ENCODE peak calls at places on chromosomes 1 and 21, in seven cellular contexts. One of them, this sample, is unnamed.

GRCh38 chr1:161076410-161076809 is 6.7 kb upstream of the ARHGAP30 start:
- DNase-seq in thoracic aorta: no peak
- DNase-seq in KG1: no peak
- DNase-seq in suprapubic skin: no peak
- DNase-seq in NCI-H1436: no peak
- DNase-seq in sciatic nerve: no peak
- DNase-seq in AG04450: no peak
- DNase-seq in this sample: no peak

GRCh38 chr1:220884109-220884980 is 5.1 kb downstream of the HLX start:
- DNase-seq in thoracic aorta: no peak
- DNase-seq in KG1: no peak
- DNase-seq in suprapubic skin: no peak
- DNase-seq in NCI-H1436: no peak
- DNase-seq in sciatic nerve: no peak
- DNase-seq in AG04450: no peak
- DNase-seq in this sample: no peak

GRCh38 chr1:211735208-211736170 is 60.1 kb upstream of the NEK2 start:
- DNase-seq in thoracic aorta: no peak
- DNase-seq in KG1: no peak
- DNase-seq in suprapubic skin: peak; percentile 62
- DNase-seq in NCI-H1436: no peak
- DNase-seq in sciatic nerve: peak; percentile 63
- DNase-seq in AG04450: peak; percentile 16
- DNase-seq in this sample: peak; percentile 56

GRCh38 chr1:39370602-39371001 is 120.8 kb upstream of the BMP8A start:
- DNase-seq in thoracic aorta: no peak
- DNase-seq in KG1: no peak
- DNase-seq in suprapubic skin: no peak
- DNase-seq in NCI-H1436: no peak
- DNase-seq in sciatic nerve: no peak
- DNase-seq in AG04450: no peak
- DNase-seq in this sample: no peak

GRCh38 chr1:223748773-223749733 is 36.7 kb downstream of the CAPN2 start:
- DNase-seq in thoracic aorta: no peak
- DNase-seq in KG1: peak; percentile 41
- DNase-seq in suprapubic skin: peak; percentile 75
- DNase-seq in NCI-H1436: no peak
- DNase-seq in sciatic nerve: peak; percentile 79
- DNase-seq in AG04450: no peak
- DNase-seq in this sample: no peak

GRCh38 chr1:107153033-107153432 is 12.2 kb downstream of the NTNG1 start:
- DNase-seq in thoracic aorta: no peak
- DNase-seq in KG1: no peak
- DNase-seq in suprapubic skin: no peak
- DNase-seq in NCI-H1436: no peak
- DNase-seq in sciatic nerve: no peak
- DNase-seq in AG04450: no peak
- DNase-seq in this sample: no peak

GRCh38 chr1:211625040-211625439 is 46.1 kb upstream of the SLC30A1 start:
- DNase-seq in thoracic aorta: no peak
- DNase-seq in KG1: no peak
- DNase-seq in suprapubic skin: no peak
- DNase-seq in NCI-H1436: no peak
- DNase-seq in sciatic nerve: no peak
- DNase-seq in AG04450: no peak
- DNase-seq in this sample: no peak

GRCh38 chr1:46735708-46736324 is 16.9 kb upstream of the EFCAB14 start:
- DNase-seq in thoracic aorta: no peak
- DNase-seq in KG1: peak; percentile 18
- DNase-seq in suprapubic skin: no peak
- DNase-seq in NCI-H1436: no peak
- DNase-seq in sciatic nerve: no peak
- DNase-seq in AG04450: peak; percentile 27
- DNase-seq in this sample: peak; percentile 26

GRCh38 chr1:154276797-154277196 is 4.4 kb downstream of the HAX1 start:
- DNase-seq in thoracic aorta: no peak
- DNase-seq in KG1: no peak
- DNase-seq in suprapubic skin: no peak
- DNase-seq in NCI-H1436: no peak
- DNase-seq in sciatic nerve: no peak
- DNase-seq in AG04450: no peak
- DNase-seq in this sample: no peak

GRCh38 chr1:211353562-211354212 is 27.1 kb downstream of the TRAF5 start:
- DNase-seq in thoracic aorta: no peak
- DNase-seq in KG1: no peak
- DNase-seq in suprapubic skin: no peak
- DNase-seq in NCI-H1436: no peak
- DNase-seq in sciatic nerve: no peak
- DNase-seq in AG04450: no peak
- DNase-seq in this sample: no peak

GRCh38 chr1:34358636-34359035 is 181.9 kb downstream of the C1orf94 start:
- DNase-seq in thoracic aorta: no peak
- DNase-seq in KG1: no peak
- DNase-seq in suprapubic skin: no peak
- DNase-seq in NCI-H1436: no peak
- DNase-seq in sciatic nerve: no peak
- DNase-seq in AG04450: no peak
- DNase-seq in this sample: no peak

GRCh38 chr1:59564192-59564891 is 250.4 kb upstream of the HOOK1 start:
- DNase-seq in thoracic aorta: no peak
- DNase-seq in KG1: no peak
- DNase-seq in suprapubic skin: no peak
- DNase-seq in NCI-H1436: no peak
- DNase-seq in sciatic nerve: no peak
- DNase-seq in AG04450: no peak
- DNase-seq in this sample: no peak

GRCh38 chr1:63635681-63636080 is 42.5 kb downstream of the PGM1 start:
- DNase-seq in thoracic aorta: no peak
- DNase-seq in KG1: no peak
- DNase-seq in suprapubic skin: no peak
- DNase-seq in NCI-H1436: no peak
- DNase-seq in sciatic nerve: no peak
- DNase-seq in AG04450: peak; percentile 10
- DNase-seq in this sample: no peak

GRCh38 chr1:70220015-70220414 is 1.2 kb upstream of the SRSF11 start:
- DNase-seq in thoracic aorta: no peak
- DNase-seq in KG1: peak; percentile 6
- DNase-seq in suprapubic skin: no peak
- DNase-seq in NCI-H1436: no peak
- DNase-seq in sciatic nerve: no peak
- DNase-seq in AG04450: no peak
- DNase-seq in this sample: no peak

GRCh38 chr1:214563881-214564280 is 12.5 kb upstream of the PTPN14 start:
- DNase-seq in thoracic aorta: no peak
- DNase-seq in KG1: no peak
- DNase-seq in suprapubic skin: no peak
- DNase-seq in NCI-H1436: no peak
- DNase-seq in sciatic nerve: no peak
- DNase-seq in AG04450: no peak
- DNase-seq in this sample: no peak

GRCh38 chr1:233689017-233689747 is 75.3 kb downstream of the KCNK1 start:
- DNase-seq in thoracic aorta: no peak
- DNase-seq in KG1: no peak
- DNase-seq in suprapubic skin: no peak
- DNase-seq in NCI-H1436: no peak
- DNase-seq in sciatic nerve: no peak
- DNase-seq in AG04450: no peak
- DNase-seq in this sample: no peak

GRCh38 chr21:32572574-32573420 is 12.5 kb downstream of the TCP10L start:
- DNase-seq in thoracic aorta: no peak
- DNase-seq in KG1: no peak
- DNase-seq in suprapubic skin: no peak
- DNase-seq in NCI-H1436: peak; percentile 68
- DNase-seq in sciatic nerve: no peak
- DNase-seq in AG04450: no peak
- DNase-seq in this sample: no peak

GRCh38 chr1:198880818-198881597 is 242.2 kb downstream of the PTPRC start:
- DNase-seq in thoracic aorta: no peak
- DNase-seq in KG1: peak; percentile 20
- DNase-seq in suprapubic skin: no peak
- DNase-seq in NCI-H1436: no peak
- DNase-seq in sciatic nerve: no peak
- DNase-seq in AG04450: peak; percentile 80
- DNase-seq in this sample: peak; percentile 86

GRCh38 chr1:191558389-191558788 is 599.9 kb upstream of the RGS18 start:
- DNase-seq in thoracic aorta: no peak
- DNase-seq in KG1: no peak
- DNase-seq in suprapubic skin: no peak
- DNase-seq in NCI-H1436: no peak
- DNase-seq in sciatic nerve: no peak
- DNase-seq in AG04450: no peak
- DNase-seq in this sample: no peak

GRCh38 chr1:53959664-53960250 is 13.6 kb downstream of the LRRC42 start:
- DNase-seq in thoracic aorta: no peak
- DNase-seq in KG1: peak; percentile 25
- DNase-seq in suprapubic skin: no peak
- DNase-seq in NCI-H1436: peak; percentile 5
- DNase-seq in sciatic nerve: no peak
- DNase-seq in AG04450: no peak
- DNase-seq in this sample: no peak

GRCh38 chr1:6052543-6053205 is 7.0 kb downstream of the KCNAB2 start:
- DNase-seq in thoracic aorta: no peak
- DNase-seq in KG1: peak; percentile 3
- DNase-seq in suprapubic skin: no peak
- DNase-seq in NCI-H1436: peak; percentile 35
- DNase-seq in sciatic nerve: peak; percentile 82
- DNase-seq in AG04450: peak; percentile 36
- DNase-seq in this sample: no peak

GRCh38 chr1:66339944-66340343 is 194.0 kb upstream of the SGIP1 start:
- DNase-seq in thoracic aorta: no peak
- DNase-seq in KG1: no peak
- DNase-seq in suprapubic skin: no peak
- DNase-seq in NCI-H1436: no peak
- DNase-seq in sciatic nerve: no peak
- DNase-seq in AG04450: no peak
- DNase-seq in this sample: no peak

GRCh38 chr1:226052061-226052460 is 10.5 kb upstream of the H3-3A start:
- DNase-seq in thoracic aorta: no peak
- DNase-seq in KG1: no peak
- DNase-seq in suprapubic skin: no peak
- DNase-seq in NCI-H1436: no peak
- DNase-seq in sciatic nerve: no peak
- DNase-seq in AG04450: no peak
- DNase-seq in this sample: no peak

GRCh38 chr21:43919871-43920801 is 55.1 kb downstream of the AGPAT3 start:
- DNase-seq in thoracic aorta: no peak
- DNase-seq in KG1: no peak
- DNase-seq in suprapubic skin: no peak
- DNase-seq in NCI-H1436: peak; percentile 5
- DNase-seq in sciatic nerve: no peak
- DNase-seq in AG04450: no peak
- DNase-seq in this sample: no peak

GRCh38 chr1:206782448-206782847 is 10.2 kb upstream of the IL10 start:
- DNase-seq in thoracic aorta: no peak
- DNase-seq in KG1: no peak
- DNase-seq in suprapubic skin: no peak
- DNase-seq in NCI-H1436: no peak
- DNase-seq in sciatic nerve: no peak
- DNase-seq in AG04450: no peak
- DNase-seq in this sample: no peak

GRCh38 chr1:5885471-5886139 is 106.6 kb downstream of the NPHP4 start:
- DNase-seq in thoracic aorta: no peak
- DNase-seq in KG1: no peak
- DNase-seq in suprapubic skin: no peak
- DNase-seq in NCI-H1436: no peak
- DNase-seq in sciatic nerve: no peak
- DNase-seq in AG04450: no peak
- DNase-seq in this sample: no peak

GRCh38 chr1:234722267-234722704 is 112.3 kb upstream of the IRF2BP2 start:
- DNase-seq in thoracic aorta: no peak
- DNase-seq in KG1: no peak
- DNase-seq in suprapubic skin: peak; percentile 63
- DNase-seq in NCI-H1436: no peak
- DNase-seq in sciatic nerve: no peak
- DNase-seq in AG04450: no peak
- DNase-seq in this sample: no peak

GRCh38 chr1:202599669-202600431 is 110.4 kb downstream of the SYT2 start:
- DNase-seq in thoracic aorta: no peak
- DNase-seq in KG1: no peak
- DNase-seq in suprapubic skin: no peak
- DNase-seq in NCI-H1436: peak; percentile 46
- DNase-seq in sciatic nerve: peak; percentile 80
- DNase-seq in AG04450: peak; percentile 71
- DNase-seq in this sample: no peak

GRCh38 chr1:43368646-43369020 is 822 bp upstream of the ELOVL1 start:
- DNase-seq in thoracic aorta: no peak
- DNase-seq in KG1: no peak
- DNase-seq in suprapubic skin: no peak
- DNase-seq in NCI-H1436: no peak
- DNase-seq in sciatic nerve: no peak
- DNase-seq in AG04450: no peak
- DNase-seq in this sample: no peak

GRCh38 chr1:156748670-156749428 is 2.6 kb downstream of the HDGF start:
- DNase-seq in thoracic aorta: no peak
- DNase-seq in KG1: peak; percentile 32
- DNase-seq in suprapubic skin: peak; percentile 85
- DNase-seq in NCI-H1436: no peak
- DNase-seq in sciatic nerve: no peak
- DNase-seq in AG04450: no peak
- DNase-seq in this sample: no peak

GRCh38 chr1:220874201-220874655 is 5.0 kb upstream of the HLX start:
- DNase-seq in thoracic aorta: no peak
- DNase-seq in KG1: peak; percentile 34
- DNase-seq in suprapubic skin: no peak
- DNase-seq in NCI-H1436: peak; percentile 18
- DNase-seq in sciatic nerve: peak; percentile 75
- DNase-seq in AG04450: no peak
- DNase-seq in this sample: no peak

GRCh38 chr1:151356668-151357067 is 9.6 kb upstream of the RFX5 start:
- DNase-seq in thoracic aorta: no peak
- DNase-seq in KG1: no peak
- DNase-seq in suprapubic skin: no peak
- DNase-seq in NCI-H1436: no peak
- DNase-seq in sciatic nerve: no peak
- DNase-seq in AG04450: no peak
- DNase-seq in this sample: no peak

GRCh38 chr1:229156819-229157218 is 114.1 kb upstream of the RAB4A start:
- DNase-seq in thoracic aorta: no peak
- DNase-seq in KG1: no peak
- DNase-seq in suprapubic skin: no peak
- DNase-seq in NCI-H1436: peak; percentile 3
- DNase-seq in sciatic nerve: no peak
- DNase-seq in AG04450: no peak
- DNase-seq in this sample: no peak

GRCh38 chr1:157968951-157969350 is 24.5 kb upstream of the KIRREL1 start:
- DNase-seq in thoracic aorta: no peak
- DNase-seq in KG1: no peak
- DNase-seq in suprapubic skin: no peak
- DNase-seq in NCI-H1436: no peak
- DNase-seq in sciatic nerve: no peak
- DNase-seq in AG04450: peak; percentile 77
- DNase-seq in this sample: no peak

GRCh38 chr1:51946300-51946699 is 44.2 kb downstream of the RAB3B start:
- DNase-seq in thoracic aorta: no peak
- DNase-seq in KG1: no peak
- DNase-seq in suprapubic skin: no peak
- DNase-seq in NCI-H1436: no peak
- DNase-seq in sciatic nerve: no peak
- DNase-seq in AG04450: no peak
- DNase-seq in this sample: no peak

GRCh38 chr1:195580988-195581387 is 1027.3 kb downstream of the KCNT2 start:
- DNase-seq in thoracic aorta: no peak
- DNase-seq in KG1: no peak
- DNase-seq in suprapubic skin: no peak
- DNase-seq in NCI-H1436: no peak
- DNase-seq in sciatic nerve: no peak
- DNase-seq in AG04450: no peak
- DNase-seq in this sample: no peak